ENCODE peak calls at places on chromosomes 6 and 20, in four cellular contexts. Z is left cardiac atrium; R is brain microvascular endothelial cell; X is stimulated activated CD4-positive, alpha-beta T cell treated with anti-CD3 and anti-CD28 coated beads, Interleukin-12 subunit alpha, Interleukin-12 subunit beta, amount 100 ng/mL, for 48 hours. L is an unnamed sample.
A peak's percentile ranks its signal among the peaks of the same experiment; 100 is the strongest.

GRCh38 chr6:338815-339262 is 46.6 kb downstream of the DUSP22 start:
- DNase-seq in Z (no peak), R (no peak), X (no peak), L (no peak)

GRCh38 chr6:170272341-170273065 is 18.4 kb downstream of the DLL1 start:
- DNase-seq in Z (no peak), R (no peak), X (no peak), L (no peak)

GRCh38 chr20:4708036-4708435 is 13.7 kb upstream of the PRND start:
- DNase-seq in Z (no peak), R (no peak), X (no peak), L (no peak)

GRCh38 chr6:170344631-170345576 is 38.3 kb downstream of the FAM120B start:
- DNase-seq in Z (peak; percentile 72), R (peak; percentile 85), X (no peak), L (peak; percentile 38)

GRCh38 chr6:17233531-17233930 is 47.6 kb upstream of the RBM24 start:
- DNase-seq in Z (no peak), R (peak; percentile 61), X (no peak), L (no peak)

GRCh38 chr6:166778046-166778445 is 151.0 kb upstream of the RPS6KA2 start:
- DNase-seq in Z (no peak), R (no peak), X (no peak), L (no peak)

GRCh38 chr20:4008026-4008413 is 7.3 kb downstream of the RNF24 start:
- DNase-seq in Z (no peak), R (no peak), X (no peak), L (no peak)

GRCh38 chr6:138211048-138211581 is 7.2 kb downstream of the PBOV1 start:
- DNase-seq in Z (no peak), R (no peak), X (no peak), L (no peak)

GRCh38 chr6:159693128-159693893 is at the start of gene SOD2:
- DNase-seq in Z (peak; percentile 88), R (peak; percentile 53), X (peak; percentile 80), L (peak; percentile 89)

GRCh38 chr6:50655848-50656453 is 57.4 kb upstream of the TFAP2D start:
- DNase-seq in Z (no peak), R (no peak), X (no peak), L (no peak)

GRCh38 chr6:6905961-6906518 is 201.7 kb upstream of the RREB1 start:
- DNase-seq in Z (no peak), R (no peak), X (no peak), L (no peak)

GRCh38 chr6:167649486-167649885 is 177.2 kb upstream of the AFDN start:
- DNase-seq in Z (no peak), R (no peak), X (no peak), L (no peak)

GRCh38 chr6:39330057-39330456 is 7.6 kb upstream of the KCNK16 start:
- DNase-seq in Z (no peak), R (no peak), X (no peak), L (no peak)

GRCh38 chr6:135195045-135195444 is 13.9 kb downstream of the MYB start:
- DNase-seq in Z (no peak), R (no peak), X (no peak), L (no peak)

GRCh38 chr6:31763617-31763940 is 1.1 kb downstream of the SAPCD1 start:
- DNase-seq in Z (no peak), R (no peak), X (no peak), L (peak; percentile 81)

GRCh38 chr20:59733326-59733725 is 129.0 kb downstream of the PHACTR3 start:
- DNase-seq in Z (no peak), R (no peak), X (no peak), L (no peak)

GRCh38 chr20:8639112-8639778 is 429.6 kb upstream of the PLCB4 start:
- DNase-seq in Z (no peak), R (no peak), X (no peak), L (no peak)

GRCh38 chr6:147676468-147676867 is 168.0 kb downstream of the SAMD5 start:
- DNase-seq in Z (no peak), R (no peak), X (no peak), L (no peak)

GRCh38 chr20:5171074-5171789 is 44.4 kb downstream of the CDS2 start:
- DNase-seq in Z (peak; percentile 48), R (peak; percentile 43), X (no peak), L (no peak)

GRCh38 chr6:30154709-30155521 is 6.1 kb downstream of the TRIM10 start:
- DNase-seq in Z (no peak), R (peak; percentile 32), X (no peak), L (peak; percentile 81)

GRCh38 chr6:19712012-19712688 is 125.0 kb upstream of the ID4 start:
- DNase-seq in Z (no peak), R (no peak), X (no peak), L (no peak)

GRCh38 chr6:82878812-82879211 is 186.8 kb downstream of the UBE3D start:
- DNase-seq in Z (no peak), R (peak; percentile 21), X (no peak), L (no peak)

GRCh38 chr6:2020909-2021308 is 224.5 kb downstream of the GMDS start:
- DNase-seq in Z (no peak), R (no peak), X (no peak), L (peak; percentile 3)

GRCh38 chr6:128204621-128205020 is 303.8 kb upstream of the THEMIS start:
- DNase-seq in Z (no peak), R (no peak), X (no peak), L (no peak)

GRCh38 chr20:48850257-48850656 is 22.5 kb upstream of the PREX1 start:
- DNase-seq in Z (no peak), R (no peak), X (no peak), L (no peak)

GRCh38 chr20:31746068-31746878 is 7.2 kb downstream of the TPX2 start:
- DNase-seq in Z (no peak), R (no peak), X (no peak), L (no peak)

GRCh38 chr20:60035-60918 is 27.2 kb upstream of the DEFB125 start:
- DNase-seq in Z (no peak), R (no peak), X (no peak), L (no peak)

GRCh38 chr20:53247460-53248103 is 275.4 kb downstream of the TSHZ2 start:
- DNase-seq in Z (no peak), R (no peak), X (no peak), L (no peak)

GRCh38 chr6:105920071-105920470 is 166.1 kb upstream of the PRDM1 start:
- DNase-seq in Z (no peak), R (no peak), X (no peak), L (no peak)

GRCh38 chr20:53949319-53949839 is 121.0 kb downstream of the BCAS1 start:
- DNase-seq in Z (peak; percentile 69), R (peak; percentile 95), X (peak; percentile 63), L (peak; percentile 79)

GRCh38 chr6:148367418-148368024 is 24.9 kb downstream of the SASH1 start:
- DNase-seq in Z (peak; percentile 79), R (peak; percentile 51), X (no peak), L (peak; percentile 56)

GRCh38 chr6:2979819-2980464 is 8.6 kb upstream of the SERPINB6 start:
- DNase-seq in Z (no peak), R (no peak), X (no peak), L (no peak)

GRCh38 chr6:20751293-20751946 is 217.2 kb downstream of the CDKAL1 start:
- DNase-seq in Z (no peak), R (no peak), X (no peak), L (no peak)

L was measured in AG08396.